ENCODE peak calls at places on chromosomes 5 and 9, in seven cellular contexts. A is hepatocyte, K is glutamatergic neuron, I is lung, N is AG09319, W is WTC11, Q is fibroblast of lung. S is an unnamed sample.

GRCh38 chr9:73155968-73156592 is 4.4 kb downstream of the ANXA1 start:
- DNase-seq in A (no peak), K (no peak), I (no peak), N (no peak), W (no peak), Q (no peak), S (no peak)

GRCh38 chr5:40430112-40430725 is 249.5 kb upstream of the PTGER4 start:
- DNase-seq in A (peak), K (no peak), I (no peak), N (no peak), W (no peak), Q (no peak), S (no peak)

GRCh38 chr5:76294573-76294972 is 108.5 kb upstream of the IQGAP2 start:
- DNase-seq in A (no peak), K (no peak), I (no peak), N (no peak), W (no peak), Q (no peak), S (no peak)

GRCh38 chr5:178831049-178831448 is 28.7 kb upstream of the ZNF354B start:
- DNase-seq in A (no peak), K (no peak), I (no peak), N (no peak), W (peak), Q (no peak), S (no peak)

GRCh38 chr9:98764351-98764750 is 32.0 kb downstream of the ANKS6 start:
- DNase-seq in A (no peak), K (no peak), I (no peak), N (no peak), W (no peak), Q (no peak), S (no peak)

GRCh38 chr5:6197427-6197826 is 180.9 kb downstream of the MED10 start:
- DNase-seq in A (no peak), K (no peak), I (no peak), N (no peak), W (no peak), Q (no peak), S (no peak)

GRCh38 chr5:14628346-14628745 is 36.2 kb upstream of the OTULIN start:
- DNase-seq in A (peak), K (no peak), I (no peak), N (peak), W (peak), Q (peak), S (no peak)

GRCh38 chr9:113580041-113580953 is 116.8 kb downstream of the RGS3 start:
- DNase-seq in A (no peak), K (no peak), I (peak), N (no peak), W (no peak), Q (no peak), S (no peak)

GRCh38 chr5:67205981-67206380 is 9.4 kb upstream of the CD180 start:
- DNase-seq in A (no peak), K (no peak), I (no peak), N (no peak), W (no peak), Q (no peak), S (no peak)

GRCh38 chr9:18077941-18078678 is 395.8 kb upstream of the ADAMTSL1 start:
- DNase-seq in A (no peak), K (no peak), I (no peak), N (no peak), W (no peak), Q (no peak), S (no peak)

DNA sequence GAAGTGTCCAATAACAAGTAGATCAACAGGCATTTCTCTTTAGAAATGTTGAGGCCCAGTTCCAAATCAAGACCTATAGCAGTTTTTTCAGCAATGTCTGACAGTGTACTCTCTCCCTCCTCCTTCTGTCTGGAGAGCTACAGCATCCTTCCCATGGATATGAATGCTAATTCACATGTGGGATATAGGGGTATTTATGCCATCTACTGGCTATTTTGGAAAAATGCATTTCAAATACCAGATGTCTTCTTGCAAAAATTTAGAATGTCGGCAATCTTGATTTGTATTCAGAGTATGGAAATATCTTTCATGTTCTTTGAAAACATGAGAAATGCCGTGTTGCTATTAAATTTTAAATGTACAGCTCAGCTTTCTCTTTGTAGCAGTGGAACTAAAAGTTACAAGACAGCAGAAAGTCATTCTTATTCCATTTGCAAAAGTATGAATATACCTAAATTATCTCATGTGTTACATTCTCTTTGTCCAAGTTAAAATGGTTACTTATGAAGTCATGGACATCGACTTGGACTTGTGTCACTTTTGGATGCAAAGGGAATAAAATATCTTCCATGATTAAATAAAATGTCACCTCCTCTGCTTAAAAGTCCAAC is 647.8 kb downstream of the TAF11L14 start:
- DNase-seq in A (peak), K (no peak), I (no peak), N (peak), W (no peak), Q (peak), S (no peak)
- TF ChIP-seq CTCF in A (peak), K (peak), I (no peak), N (peak), W (no peak), Q (peak), S (no peak)

DNA sequence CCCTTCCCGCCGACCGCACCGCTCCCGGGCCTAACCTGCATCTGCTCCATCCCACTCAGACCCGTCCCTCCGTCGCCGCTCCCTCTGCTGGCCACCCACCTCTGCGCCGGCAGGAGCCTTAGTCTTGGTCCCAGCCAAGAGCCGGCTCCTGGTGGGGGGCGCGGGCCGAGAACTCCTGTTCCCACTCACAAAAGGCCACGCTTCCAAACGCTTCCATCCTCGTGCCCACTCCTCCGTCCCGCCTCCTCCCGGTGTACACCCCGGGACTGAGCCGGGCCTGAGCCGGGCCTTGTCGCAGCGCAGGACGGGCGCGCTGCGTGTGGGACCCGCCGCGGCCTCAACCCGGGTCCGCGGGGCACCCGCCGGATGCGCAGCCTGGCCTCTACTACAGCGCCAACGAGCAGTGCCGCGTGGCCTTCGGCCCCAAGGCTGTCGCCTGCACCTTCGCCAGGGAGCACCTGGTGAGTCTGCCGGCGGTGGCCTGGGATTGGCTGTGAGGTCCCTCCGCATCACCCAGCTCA is 7.5 kb downstream of the ADAMTS13 start:
- DNase-seq in A (peak), K (peak), I (no peak), N (no peak), W (peak), Q (no peak), S (no peak)
- TF ChIP-seq CTCF in A (peak), K (peak), I (no peak), N (peak), W (no peak), Q (no peak), S (no peak)

GRCh38 chr5:132102944-132103343 is 29.4 kb downstream of the CSF2 start:
- DNase-seq in A (no peak), K (no peak), I (no peak), N (no peak), W (no peak), Q (no peak), S (no peak)

GRCh38 chr5:132104561-132104960 is 31.0 kb downstream of the CSF2 start:
- DNase-seq in A (no peak), K (no peak), I (no peak), N (no peak), W (no peak), Q (peak), S (no peak)

GRCh38 chr5:132102101-132102701 is 28.6 kb downstream of the CSF2 start:
- DNase-seq in A (no peak), K (no peak), I (no peak), N (no peak), W (no peak), Q (no peak), S (no peak)

GRCh38 chr5:132103969-132104391 is 30.4 kb downstream of the CSF2 start:
- DNase-seq in A (no peak), K (no peak), I (no peak), N (no peak), W (no peak), Q (peak), S (no peak)

DNA sequence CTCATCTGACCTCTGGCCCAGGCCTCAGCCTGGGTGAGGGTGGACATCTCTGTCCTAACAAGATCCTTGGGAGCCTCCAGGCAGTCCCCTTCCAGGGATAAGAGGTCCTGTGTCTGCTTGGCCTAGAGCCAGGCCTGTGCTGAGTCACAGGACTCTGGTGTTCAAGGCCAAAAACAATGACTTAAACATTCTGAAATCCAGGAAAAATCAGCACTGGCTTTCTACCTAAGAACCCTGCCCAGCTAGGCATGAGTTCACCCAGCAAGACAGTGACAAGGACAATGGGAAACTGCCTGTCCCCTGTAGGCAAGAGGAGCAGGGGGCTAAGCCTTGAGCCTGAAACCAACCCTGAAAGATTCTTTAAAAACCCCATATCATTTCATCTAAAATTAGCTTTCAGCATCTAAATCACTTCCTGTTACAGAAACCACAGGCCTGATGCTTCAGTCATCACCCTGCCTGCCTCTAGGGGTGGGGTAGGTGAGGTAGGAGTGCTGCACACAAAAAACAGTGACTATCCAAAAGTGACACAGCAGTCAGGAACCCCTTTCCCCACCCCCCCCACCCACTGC is 29.9 kb downstream of the CSF2 start:
- DNase-seq in A (peak), K (no peak), I (peak), N (peak), W (no peak), Q (peak), S (peak)
- TF ChIP-seq CTCF in A (no peak), K (no peak), I (no peak), N (no peak), W (no peak), Q (peak), S (no peak)

DNA sequence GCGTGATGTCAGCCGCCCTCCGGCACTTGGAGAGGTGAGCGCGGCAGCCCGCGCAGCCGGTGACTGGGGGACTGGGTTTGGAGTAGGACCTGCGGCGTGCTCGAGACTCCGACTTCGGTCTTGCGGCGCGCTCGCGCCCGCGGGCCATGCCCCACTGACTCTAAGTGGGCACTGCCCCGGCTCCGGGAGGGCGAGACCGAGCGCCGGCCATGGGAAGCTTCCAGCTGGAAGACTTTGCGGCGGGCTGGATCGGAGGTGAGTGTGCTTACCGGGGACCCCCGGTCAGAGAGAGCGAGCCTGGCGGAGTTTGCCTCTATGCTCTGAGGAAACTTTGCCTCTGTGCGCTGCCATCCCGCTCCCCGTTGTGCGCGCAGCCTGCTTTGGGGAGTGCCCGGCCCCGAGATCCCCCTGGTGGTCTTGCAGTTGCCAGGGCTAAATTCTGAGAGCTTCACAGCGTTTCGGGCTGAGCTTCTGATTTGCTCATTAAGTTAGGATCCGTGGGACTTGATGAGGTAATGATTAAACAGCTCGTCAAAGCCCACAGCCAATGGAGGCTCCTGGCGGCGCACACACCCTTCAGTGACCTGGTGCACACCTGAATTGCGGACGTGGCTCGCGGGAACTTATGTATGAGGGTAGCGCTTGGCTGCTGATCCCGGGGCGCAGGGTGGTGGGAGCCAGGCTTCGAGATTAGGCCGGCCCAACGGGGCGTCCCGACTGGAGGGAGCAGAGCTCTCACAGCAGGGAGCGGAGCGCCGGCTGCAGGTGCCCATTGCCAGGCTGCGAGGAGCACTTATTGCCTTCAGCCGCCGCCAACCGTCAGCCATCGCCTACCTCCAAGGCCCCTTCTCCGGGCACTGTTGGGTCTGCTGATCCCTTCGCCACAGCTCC is at the start of gene SLC25A48:
- DNase-seq in A (peak), K (peak), I (peak), N (no peak), W (peak), Q (no peak), S (no peak)
- TF ChIP-seq CTCF in A (peak), K (peak), I (no peak), N (peak), W (peak), Q (peak), S (no peak)

DNA sequence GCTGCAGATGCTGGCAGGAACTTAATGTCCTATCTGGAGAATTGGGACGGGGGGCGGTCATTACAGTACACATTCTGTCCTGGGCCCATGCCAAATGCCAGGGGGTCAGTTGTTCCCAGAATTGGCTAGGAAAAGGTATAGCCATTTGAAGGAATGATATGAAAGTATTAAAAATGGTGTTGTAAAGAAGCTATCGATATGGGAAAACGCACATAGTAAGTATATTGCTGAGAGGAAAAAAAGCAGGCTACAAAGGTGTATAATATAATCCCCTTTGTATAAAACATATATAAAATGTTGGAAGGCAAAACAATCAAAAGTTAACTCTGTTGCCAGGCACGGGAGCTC is 450 bp upstream of the ARHGEF39 start:
- DNase-seq in A (no peak), K (no peak), I (no peak), N (no peak), W (no peak), Q (no peak), S (no peak)
- TF ChIP-seq CTCF in A (no peak), K (no peak), I (no peak), N (no peak), W (no peak), Q (no peak), S (no peak)

DNA sequence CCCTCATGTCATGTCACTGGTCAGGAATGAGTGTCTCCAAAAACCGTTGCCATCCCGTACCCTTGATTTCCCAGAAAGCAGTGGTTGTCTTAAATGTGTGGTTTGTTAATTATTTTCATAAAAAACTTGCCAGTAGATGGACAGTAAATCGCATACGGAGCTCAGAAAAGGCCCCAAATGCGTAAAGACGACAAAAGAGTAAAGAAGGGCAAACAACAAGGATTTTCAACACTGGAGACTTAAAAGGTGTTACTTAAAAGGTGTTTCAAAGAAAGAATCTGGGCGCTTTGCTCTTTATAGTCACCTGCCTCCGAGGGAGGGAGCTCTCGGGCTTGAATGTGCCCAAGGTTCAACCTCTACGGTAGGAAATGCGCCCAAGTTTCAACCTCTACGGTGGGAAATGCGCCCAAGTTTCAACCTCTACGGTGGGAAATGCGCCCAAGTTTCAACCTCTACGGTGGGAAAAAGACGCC is 727 bp downstream of the KIF27 start:
- DNase-seq in A (peak), K (no peak), I (no peak), N (no peak), W (no peak), Q (peak), S (no peak)
- TF ChIP-seq CTCF in A (no peak), K (no peak), I (no peak), N (peak), W (no peak), Q (peak), S (no peak)

GRCh38 chr5:163978897-163979296 is 473.5 kb downstream of the MAT2B start:
- DNase-seq in A (no peak), K (peak), I (no peak), N (no peak), W (peak), Q (no peak), S (no peak)
- TF ChIP-seq CTCF in A (no peak), K (no peak), I (no peak), N (no peak), W (peak), Q (no peak), S (no peak)

GRCh38 chr5:132746592-132747063 is 598 bp upstream of the CCNI2 start:
- DNase-seq in A (peak), K (no peak), I (no peak), N (no peak), W (peak), Q (peak), S (no peak)
- TF ChIP-seq CTCF in A (peak), K (no peak), I (no peak), N (no peak), W (no peak), Q (no peak), S (no peak)

GRCh38 chr5:141547488-141547887 is 58.6 kb downstream of the PCDHGC5 start:
- DNase-seq in A (no peak), K (no peak), I (no peak), N (no peak), W (no peak), Q (peak), S (no peak)
- TF ChIP-seq CTCF in A (no peak), K (no peak), I (no peak), N (no peak), W (no peak), Q (no peak), S (no peak)

GRCh38 chr9:137028281-137029057 is 432 bp upstream of the ABCA2 start:
- DNase-seq in A (peak), K (peak), I (no peak), N (no peak), W (peak), Q (no peak), S (no peak)
- TF ChIP-seq CTCF in A (peak), K (no peak), I (peak), N (peak), W (peak), Q (no peak), S (no peak)